ENCODE peak calls at places on chromosomes 6 and 20, in eight cellular contexts. One of them, this sample, is unnamed.

GRCh38 chr20:10565191-10565921 is 108.4 kb downstream of the JAG1 start:
- DNase-seq in AG04450: peak
- DNase-seq in fibroblast of pulmonary artery: peak
- DNase-seq in heart left ventricle: no peak
- DNase-seq in epithelial cell of esophagus: peak
- DNase-seq in IMR-90: peak
- DNase-seq in astrocyte of the spinal cord: peak
- DNase-seq in fibroblast of the aortic adventitia: peak
- DNase-seq in this sample: peak

GRCh38 chr20:24147961-24148360 is 159.4 kb upstream of the GGTLC1 start:
- DNase-seq in epithelial cell of esophagus: no peak
- DNase-seq in astrocyte of the spinal cord: no peak
- DNase-seq in IMR-90: no peak
- DNase-seq in heart left ventricle: no peak
- DNase-seq in AG04450: no peak
- DNase-seq in fibroblast of the aortic adventitia: no peak
- DNase-seq in fibroblast of pulmonary artery: no peak
- DNase-seq in this sample: no peak

GRCh38 chr20:62567246-62568044 is 74.9 kb upstream of the SLCO4A1 start:
- DNase-seq in fibroblast of pulmonary artery: no peak
- DNase-seq in epithelial cell of esophagus: no peak
- DNase-seq in AG04450: no peak
- DNase-seq in IMR-90: no peak
- DNase-seq in fibroblast of the aortic adventitia: no peak
- DNase-seq in astrocyte of the spinal cord: no peak
- DNase-seq in heart left ventricle: no peak
- DNase-seq in this sample: no peak

GRCh38 chr6:4774715-4775590 is 1.3 kb upstream of the CDYL start:
- DNase-seq in fibroblast of the aortic adventitia: no peak
- DNase-seq in heart left ventricle: peak
- DNase-seq in AG04450: no peak
- DNase-seq in fibroblast of pulmonary artery: no peak
- DNase-seq in IMR-90: no peak
- DNase-seq in epithelial cell of esophagus: peak
- DNase-seq in astrocyte of the spinal cord: no peak
- DNase-seq in this sample: no peak

GRCh38 chr6:1231941-1232340 is 80.0 kb upstream of the FOXQ1 start:
- DNase-seq in epithelial cell of esophagus: peak
- DNase-seq in fibroblast of pulmonary artery: no peak
- DNase-seq in AG04450: no peak
- DNase-seq in astrocyte of the spinal cord: no peak
- DNase-seq in fibroblast of the aortic adventitia: no peak
- DNase-seq in IMR-90: no peak
- DNase-seq in heart left ventricle: no peak
- DNase-seq in this sample: no peak

GRCh38 chr6:6024220-6024619 is 17.5 kb upstream of the NRN1 start:
- DNase-seq in astrocyte of the spinal cord: no peak
- DNase-seq in IMR-90: no peak
- DNase-seq in heart left ventricle: no peak
- DNase-seq in epithelial cell of esophagus: no peak
- DNase-seq in fibroblast of pulmonary artery: no peak
- DNase-seq in fibroblast of the aortic adventitia: no peak
- DNase-seq in AG04450: no peak
- DNase-seq in this sample: no peak

GRCh38 chr20:36344517-36345132 is 38.5 kb downstream of the DLGAP4 start:
- DNase-seq in AG04450: peak
- DNase-seq in fibroblast of the aortic adventitia: peak
- DNase-seq in astrocyte of the spinal cord: peak
- DNase-seq in epithelial cell of esophagus: peak
- DNase-seq in IMR-90: peak
- DNase-seq in fibroblast of pulmonary artery: peak
- DNase-seq in heart left ventricle: peak
- DNase-seq in this sample: peak

GRCh38 chr6:129598244-129599187 is 111.5 kb downstream of the ARHGAP18 start:
- DNase-seq in AG04450: peak
- DNase-seq in fibroblast of pulmonary artery: peak
- DNase-seq in IMR-90: peak
- DNase-seq in heart left ventricle: no peak
- DNase-seq in epithelial cell of esophagus: peak
- DNase-seq in astrocyte of the spinal cord: peak
- DNase-seq in fibroblast of the aortic adventitia: peak
- DNase-seq in this sample: peak

GRCh38 chr6:1404713-1405098 is 15.3 kb downstream of the FOXF2 start:
- DNase-seq in astrocyte of the spinal cord: no peak
- DNase-seq in fibroblast of pulmonary artery: no peak
- DNase-seq in IMR-90: no peak
- DNase-seq in fibroblast of the aortic adventitia: no peak
- DNase-seq in AG04450: no peak
- DNase-seq in epithelial cell of esophagus: no peak
- DNase-seq in heart left ventricle: no peak
- DNase-seq in this sample: no peak

GRCh38 chr6:46219661-46220060 is 48.9 kb upstream of the ENPP5 start:
- DNase-seq in astrocyte of the spinal cord: no peak
- DNase-seq in AG04450: no peak
- DNase-seq in IMR-90: no peak
- DNase-seq in epithelial cell of esophagus: no peak
- DNase-seq in heart left ventricle: no peak
- DNase-seq in fibroblast of pulmonary artery: no peak
- DNase-seq in fibroblast of the aortic adventitia: no peak
- DNase-seq in this sample: no peak

GRCh38 chr20:5191829-5192569 is 65.2 kb downstream of the CDS2 start:
- DNase-seq in fibroblast of the aortic adventitia: peak
- DNase-seq in epithelial cell of esophagus: peak
- DNase-seq in AG04450: peak
- DNase-seq in IMR-90: peak
- DNase-seq in astrocyte of the spinal cord: peak
- DNase-seq in fibroblast of pulmonary artery: peak
- DNase-seq in heart left ventricle: no peak
- DNase-seq in this sample: peak

GRCh38 chr20:63846128-63846771 is 15.0 kb upstream of the ABHD16B start:
- DNase-seq in fibroblast of pulmonary artery: no peak
- DNase-seq in AG04450: no peak
- DNase-seq in IMR-90: no peak
- DNase-seq in astrocyte of the spinal cord: no peak
- DNase-seq in fibroblast of the aortic adventitia: peak
- DNase-seq in epithelial cell of esophagus: no peak
- DNase-seq in heart left ventricle: peak
- DNase-seq in this sample: no peak
- H3K4me3 ChIP-seq in fibroblast of pulmonary artery: peak
- H3K4me3 ChIP-seq in AG04450: peak
- H3K4me3 ChIP-seq in IMR-90: no peak
- H3K4me3 ChIP-seq in astrocyte of the spinal cord: no peak
- H3K4me3 ChIP-seq in fibroblast of the aortic adventitia: no peak
- H3K4me3 ChIP-seq in epithelial cell of esophagus: no peak
- H3K4me3 ChIP-seq in heart left ventricle: peak
- H3K4me3 ChIP-seq in this sample: peak

GRCh38 chr20:40499416-40499815 is 189.6 kb downstream of the MAFB start:
- DNase-seq in fibroblast of pulmonary artery: no peak
- DNase-seq in heart left ventricle: no peak
- DNase-seq in fibroblast of the aortic adventitia: no peak
- DNase-seq in IMR-90: no peak
- DNase-seq in astrocyte of the spinal cord: no peak
- DNase-seq in AG04450: no peak
- DNase-seq in epithelial cell of esophagus: no peak
- DNase-seq in this sample: no peak
- TF ChIP-seq CTCF in fibroblast of pulmonary artery: no peak
- TF ChIP-seq CTCF in heart left ventricle: no peak
- TF ChIP-seq CTCF in fibroblast of the aortic adventitia: no peak
- TF ChIP-seq CTCF in IMR-90: no peak
- TF ChIP-seq CTCF in astrocyte of the spinal cord: no peak
- TF ChIP-seq CTCF in AG04450: no peak
- TF ChIP-seq CTCF in epithelial cell of esophagus: no peak
- TF ChIP-seq CTCF in this sample: no peak

GRCh38 chr20:50814438-50815161 is 19.7 kb downstream of the BCAS4 start:
- DNase-seq in AG04450: no peak
- DNase-seq in astrocyte of the spinal cord: no peak
- DNase-seq in heart left ventricle: no peak
- DNase-seq in epithelial cell of esophagus: no peak
- DNase-seq in fibroblast of pulmonary artery: no peak
- DNase-seq in fibroblast of the aortic adventitia: no peak
- DNase-seq in IMR-90: no peak
- DNase-seq in this sample: no peak

GRCh38 chr20:50819344-50819743 is 24.5 kb downstream of the BCAS4 start:
- DNase-seq in astrocyte of the spinal cord: no peak
- DNase-seq in epithelial cell of esophagus: no peak
- DNase-seq in fibroblast of the aortic adventitia: no peak
- DNase-seq in IMR-90: no peak
- DNase-seq in AG04450: no peak
- DNase-seq in fibroblast of pulmonary artery: no peak
- DNase-seq in heart left ventricle: no peak
- DNase-seq in this sample: no peak

GRCh38 chr20:50815162-50815989 is 20.5 kb downstream of the BCAS4 start:
- DNase-seq in astrocyte of the spinal cord: peak
- DNase-seq in epithelial cell of esophagus: peak
- DNase-seq in AG04450: peak
- DNase-seq in heart left ventricle: no peak
- DNase-seq in fibroblast of pulmonary artery: no peak
- DNase-seq in IMR-90: peak
- DNase-seq in fibroblast of the aortic adventitia: no peak
- DNase-seq in this sample: no peak

GRCh38 chr20:50820515-50821256 is 25.8 kb downstream of the BCAS4 start:
- DNase-seq in fibroblast of pulmonary artery: no peak
- DNase-seq in IMR-90: no peak
- DNase-seq in epithelial cell of esophagus: no peak
- DNase-seq in astrocyte of the spinal cord: peak
- DNase-seq in AG04450: no peak
- DNase-seq in heart left ventricle: no peak
- DNase-seq in fibroblast of the aortic adventitia: no peak
- DNase-seq in this sample: no peak

GRCh38 chr20:50817776-50818172 is 22.9 kb downstream of the BCAS4 start:
- DNase-seq in epithelial cell of esophagus: no peak
- DNase-seq in AG04450: no peak
- DNase-seq in fibroblast of the aortic adventitia: no peak
- DNase-seq in astrocyte of the spinal cord: no peak
- DNase-seq in heart left ventricle: no peak
- DNase-seq in IMR-90: no peak
- DNase-seq in fibroblast of pulmonary artery: no peak
- DNase-seq in this sample: no peak
- H3K4me3 ChIP-seq in epithelial cell of esophagus: no peak
- H3K4me3 ChIP-seq in AG04450: no peak
- H3K4me3 ChIP-seq in fibroblast of the aortic adventitia: no peak
- H3K4me3 ChIP-seq in astrocyte of the spinal cord: no peak
- H3K4me3 ChIP-seq in heart left ventricle: no peak
- H3K4me3 ChIP-seq in IMR-90: no peak
- H3K4me3 ChIP-seq in fibroblast of pulmonary artery: no peak
- H3K4me3 ChIP-seq in this sample: no peak

DNA sequence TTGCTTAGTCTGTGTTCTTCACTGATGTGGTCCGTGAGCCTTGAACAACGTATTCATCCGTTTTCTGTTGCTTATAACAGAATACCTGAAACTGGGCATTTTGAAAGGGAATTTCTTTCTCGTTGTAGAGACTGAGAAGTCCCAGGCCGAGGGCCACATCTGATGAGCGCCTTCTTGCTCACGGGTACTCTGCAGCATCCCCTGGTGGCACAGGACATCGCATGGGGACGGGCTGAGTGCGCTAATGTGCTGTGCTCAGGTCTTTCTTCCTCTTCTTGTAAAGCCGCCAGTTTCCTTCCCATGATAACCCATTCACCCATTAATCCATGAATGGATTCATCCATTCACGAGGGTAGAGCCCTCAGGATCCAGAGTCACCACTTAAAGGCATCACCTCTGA is 161.0 kb downstream of the NFATC2 start:
- DNase-seq in fibroblast of pulmonary artery: no peak
- DNase-seq in IMR-90: no peak
- DNase-seq in AG04450: no peak
- DNase-seq in fibroblast of the aortic adventitia: no peak
- DNase-seq in epithelial cell of esophagus: no peak
- DNase-seq in heart left ventricle: no peak
- DNase-seq in astrocyte of the spinal cord: no peak
- DNase-seq in this sample: no peak
- TF ChIP-seq CTCF in fibroblast of pulmonary artery: no peak
- TF ChIP-seq CTCF in IMR-90: no peak
- TF ChIP-seq CTCF in AG04450: no peak
- TF ChIP-seq CTCF in fibroblast of the aortic adventitia: no peak
- TF ChIP-seq CTCF in epithelial cell of esophagus: no peak
- TF ChIP-seq CTCF in heart left ventricle: no peak
- TF ChIP-seq CTCF in astrocyte of the spinal cord: no peak
- TF ChIP-seq CTCF in this sample: no peak

DNA sequence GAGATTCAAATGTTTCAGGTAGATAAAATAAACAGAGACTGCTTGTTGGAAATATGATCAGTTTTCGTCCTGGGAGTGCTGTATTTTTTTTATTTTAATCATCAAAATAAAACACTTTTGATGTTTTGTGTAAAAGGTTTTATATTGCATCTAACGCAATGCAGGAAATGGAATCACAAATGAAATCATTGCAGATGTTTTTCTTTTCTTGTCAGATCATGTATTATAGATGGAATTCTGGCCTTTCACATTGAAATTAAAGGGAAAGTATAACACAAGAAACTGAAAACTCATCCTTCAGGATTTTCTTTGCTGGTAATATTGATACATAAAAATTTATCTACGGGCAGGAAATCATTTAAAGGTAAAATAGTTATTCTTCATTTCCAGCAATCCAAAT is 482.1 kb upstream of the MANEA start:
- DNase-seq in fibroblast of the aortic adventitia: peak
- DNase-seq in IMR-90: peak
- DNase-seq in fibroblast of pulmonary artery: no peak
- DNase-seq in AG04450: no peak
- DNase-seq in astrocyte of the spinal cord: peak
- DNase-seq in heart left ventricle: no peak
- DNase-seq in epithelial cell of esophagus: peak
- DNase-seq in this sample: no peak
- H3K4me3 ChIP-seq in fibroblast of the aortic adventitia: no peak
- H3K4me3 ChIP-seq in IMR-90: no peak
- H3K4me3 ChIP-seq in fibroblast of pulmonary artery: no peak
- H3K4me3 ChIP-seq in AG04450: no peak
- H3K4me3 ChIP-seq in astrocyte of the spinal cord: no peak
- H3K4me3 ChIP-seq in heart left ventricle: no peak
- H3K4me3 ChIP-seq in epithelial cell of esophagus: peak
- H3K4me3 ChIP-seq in this sample: no peak

DNA sequence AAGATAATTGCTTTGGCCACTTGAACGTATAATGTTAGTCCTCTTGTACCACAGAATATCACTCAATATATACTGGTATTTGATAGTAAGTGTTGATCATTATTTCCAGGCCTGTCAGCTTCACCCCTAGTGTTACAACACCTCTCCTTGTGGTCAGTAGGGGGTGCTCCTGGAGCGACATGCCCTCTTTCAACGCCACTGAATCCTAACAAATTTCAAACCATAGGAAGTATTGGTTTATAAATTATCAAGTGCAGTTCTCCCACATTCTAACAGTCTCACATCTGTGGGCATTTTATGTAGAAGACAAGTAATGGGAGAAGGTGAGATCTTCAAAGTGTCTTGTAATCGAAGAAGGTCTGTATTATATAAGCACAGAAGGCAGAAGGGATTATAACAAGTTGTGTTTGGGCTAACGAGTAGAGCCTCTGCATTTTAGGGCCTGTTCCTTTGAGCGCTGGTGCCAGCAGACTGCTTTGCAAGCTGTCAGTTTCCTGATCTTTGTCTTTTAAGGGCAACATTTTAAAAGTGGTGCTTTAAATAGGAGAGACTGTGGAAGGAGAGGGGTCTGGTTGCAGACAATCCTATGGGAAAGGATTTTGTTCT is 57.1 kb upstream of the CEP162 start:
- DNase-seq in astrocyte of the spinal cord: no peak
- DNase-seq in IMR-90: peak
- DNase-seq in AG04450: no peak
- DNase-seq in fibroblast of the aortic adventitia: peak
- DNase-seq in fibroblast of pulmonary artery: peak
- DNase-seq in heart left ventricle: no peak
- DNase-seq in epithelial cell of esophagus: peak
- DNase-seq in this sample: no peak
- TF ChIP-seq CTCF in astrocyte of the spinal cord: peak
- TF ChIP-seq CTCF in IMR-90: peak
- TF ChIP-seq CTCF in AG04450: peak
- TF ChIP-seq CTCF in fibroblast of the aortic adventitia: peak
- TF ChIP-seq CTCF in fibroblast of pulmonary artery: peak
- TF ChIP-seq CTCF in heart left ventricle: no peak
- TF ChIP-seq CTCF in epithelial cell of esophagus: peak
- TF ChIP-seq CTCF in this sample: peak

GRCh38 chr20:39188264-39188765 is 226.2 kb downstream of the DHX35 start:
- DNase-seq in IMR-90: no peak
- DNase-seq in astrocyte of the spinal cord: no peak
- DNase-seq in fibroblast of pulmonary artery: no peak
- DNase-seq in heart left ventricle: no peak
- DNase-seq in fibroblast of the aortic adventitia: no peak
- DNase-seq in epithelial cell of esophagus: no peak
- DNase-seq in AG04450: no peak
- DNase-seq in this sample: no peak
- H3K4me3 ChIP-seq in IMR-90: no peak
- H3K4me3 ChIP-seq in astrocyte of the spinal cord: no peak
- H3K4me3 ChIP-seq in fibroblast of pulmonary artery: no peak
- H3K4me3 ChIP-seq in heart left ventricle: no peak
- H3K4me3 ChIP-seq in fibroblast of the aortic adventitia: no peak
- H3K4me3 ChIP-seq in epithelial cell of esophagus: no peak
- H3K4me3 ChIP-seq in AG04450: no peak
- H3K4me3 ChIP-seq in this sample: no peak